ENCODE peak calls at places on chromosomes 6 and 20, in five cellular contexts. C is IMR-90, Q is HCT116, G is prostate gland, N is esophagus muscularis mucosa. L is an unnamed sample.

GRCh38 chr20:3483784-3484183 is 13.0 kb downstream of the ATRN start:
- DNase-seq in C (peak; percentile 40), Q (no peak), G (no peak), N (no peak), L (no peak)

GRCh38 chr6:16402501-16402900 is 164.1 kb downstream of the GMPR start:
- DNase-seq in C (no peak), Q (no peak), G (no peak), N (no peak), L (no peak)

GRCh38 chr6:110688661-110689268 is 126.5 kb downstream of the CDK19 start:
- DNase-seq in C (no peak), Q (no peak), G (peak; percentile 19), N (no peak), L (no peak)

GRCh38 chr6:136921936-136922679 is at the start of gene SLC35D3:
- DNase-seq in C (no peak), Q (no peak), G (no peak), N (peak; percentile 91), L (no peak)

GRCh38 chr6:15400572-15401004 is 154.7 kb downstream of the JARID2 start:
- DNase-seq in C (peak; percentile 16), Q (no peak), G (peak; percentile 24), N (no peak), L (peak; percentile 79)

GRCh38 chr6:448296-449056 is 56.9 kb downstream of the IRF4 start:
- DNase-seq in C (no peak), Q (no peak), G (no peak), N (no peak), L (no peak)

GRCh38 chr6:154868143-154868594 is 126.9 kb upstream of the TIAM2 start:
- DNase-seq in C (peak; percentile 76), Q (peak; percentile 12), G (peak; percentile 15), N (no peak), L (no peak)

GRCh38 chr20:62258499-62259293 is 20.4 kb downstream of the OSBPL2 start:
- DNase-seq in C (peak; percentile 85), Q (no peak), G (no peak), N (no peak), L (peak; percentile 63)

GRCh38 chr20:58307270-58307669 is 2.2 kb upstream of the RAB22A start:
- DNase-seq in C (no peak), Q (no peak), G (no peak), N (no peak), L (no peak)

GRCh38 chr6:139230421-139230840 is 61.4 kb downstream of the TXLNB start:
- DNase-seq in C (peak; percentile 46), Q (no peak), G (peak; percentile 15), N (no peak), L (no peak)

GRCh38 chr6:55009114-55009513 is 162.5 kb downstream of the FAM83B start:
- DNase-seq in C (no peak), Q (no peak), G (no peak), N (no peak), L (no peak)

GRCh38 chr20:64166712-64167615 is 2.7 kb downstream of the MYT1 start:
- DNase-seq in C (no peak), Q (no peak), G (no peak), N (no peak), L (no peak)

GRCh38 chr6:168171673-168172352 is 92.8 kb upstream of the FRMD1 start:
- DNase-seq in C (no peak), Q (no peak), G (peak; percentile 48), N (no peak), L (no peak)

GRCh38 chr20:13649548-13649947 is 10.8 kb upstream of the TASP1 start:
- DNase-seq in C (no peak), Q (no peak), G (no peak), N (no peak), L (peak; percentile 68)

GRCh38 chr20:57481281-57481711 is 43.6 kb downstream of the CTCFL start:
- DNase-seq in C (no peak), Q (no peak), G (no peak), N (no peak), L (no peak)

GRCh38 chr20:17925300-17925939 is 43.2 kb downstream of the SNX5 start:
- DNase-seq in C (no peak), Q (no peak), G (no peak), N (no peak), L (no peak)

GRCh38 chr6:27791182-27791939 is 120.8 kb downstream of the OR2B2 start:
- DNase-seq in C (peak; percentile 87), Q (peak; percentile 75), G (no peak), N (no peak), L (peak; percentile 57)

GRCh38 chr6:85361643-85362014 is 88.3 kb upstream of the NT5E start:
- DNase-seq in C (no peak), Q (no peak), G (no peak), N (no peak), L (no peak)

GRCh38 chr20:22489614-22490286 is 94.6 kb downstream of the FOXA2 start:
- DNase-seq in C (no peak), Q (no peak), G (no peak), N (peak; percentile 55), L (no peak)
- TF ChIP-seq POLR2A in C (no peak), Q (no peak), G (no peak), N (no peak), L (no peak)

GRCh38 chr6:105363100-105363754 is 39.7 kb downstream of the PREP start:
- DNase-seq in C (peak; percentile 47), Q (no peak), G (no peak), N (no peak), L (no peak)
- TF ChIP-seq CTCF in C (peak; percentile 66), Q (peak; percentile 36), G (peak; percentile 44), N (peak; percentile 26), L (peak; percentile 30)

DNA sequence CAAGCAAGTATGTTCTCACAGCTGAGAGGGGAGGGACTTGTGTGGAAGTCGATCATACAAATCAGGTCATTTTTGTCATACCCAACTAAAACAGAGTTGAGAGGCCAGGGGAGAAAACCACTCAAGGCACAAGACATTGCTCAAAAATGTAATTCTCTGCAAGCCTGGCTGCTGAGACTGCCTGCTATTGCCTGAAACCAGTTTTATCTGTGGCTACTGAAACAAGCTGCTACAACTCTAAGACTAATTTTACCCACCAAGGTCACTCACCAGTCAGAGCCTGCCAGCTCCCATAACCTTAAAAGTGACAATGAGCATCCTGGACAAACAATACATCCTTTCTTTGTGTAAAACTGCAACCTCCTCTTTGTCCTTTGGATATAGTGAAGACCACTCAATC is 54.1 kb upstream of the CST7 start:
- DNase-seq in C (no peak), Q (no peak), G (no peak), N (no peak), L (no peak)
- TF ChIP-seq POLR2A in C (no peak), Q (no peak), G (no peak), N (no peak), L (no peak)

GRCh38 chr20:34875657-34876160 is 703 bp upstream of the ACSS2 start:
- DNase-seq in C (no peak), Q (no peak), G (no peak), N (no peak), L (no peak)
- TF ChIP-seq CTCF in C (no peak), Q (peak; percentile 48), G (peak; percentile 28), N (peak; percentile 25), L (peak; percentile 49)

GRCh38 chr6:11712760-11713159 is 65.8 kb downstream of the ADTRP start:
- DNase-seq in C (peak; percentile 46), Q (no peak), G (no peak), N (no peak), L (peak; percentile 17)

GRCh38 chr6:11714798-11715285 is 63.8 kb downstream of the ADTRP start:
- DNase-seq in C (no peak), Q (no peak), G (no peak), N (no peak), L (no peak)

GRCh38 chr6:11711644-11711993 is 67.0 kb downstream of the ADTRP start:
- DNase-seq in C (peak; percentile 80), Q (no peak), G (no peak), N (no peak), L (no peak)

GRCh38 chr6:11711994-11712698 is 66.5 kb downstream of the ADTRP start:
- DNase-seq in C (peak; percentile 34), Q (no peak), G (no peak), N (no peak), L (no peak)

DNA sequence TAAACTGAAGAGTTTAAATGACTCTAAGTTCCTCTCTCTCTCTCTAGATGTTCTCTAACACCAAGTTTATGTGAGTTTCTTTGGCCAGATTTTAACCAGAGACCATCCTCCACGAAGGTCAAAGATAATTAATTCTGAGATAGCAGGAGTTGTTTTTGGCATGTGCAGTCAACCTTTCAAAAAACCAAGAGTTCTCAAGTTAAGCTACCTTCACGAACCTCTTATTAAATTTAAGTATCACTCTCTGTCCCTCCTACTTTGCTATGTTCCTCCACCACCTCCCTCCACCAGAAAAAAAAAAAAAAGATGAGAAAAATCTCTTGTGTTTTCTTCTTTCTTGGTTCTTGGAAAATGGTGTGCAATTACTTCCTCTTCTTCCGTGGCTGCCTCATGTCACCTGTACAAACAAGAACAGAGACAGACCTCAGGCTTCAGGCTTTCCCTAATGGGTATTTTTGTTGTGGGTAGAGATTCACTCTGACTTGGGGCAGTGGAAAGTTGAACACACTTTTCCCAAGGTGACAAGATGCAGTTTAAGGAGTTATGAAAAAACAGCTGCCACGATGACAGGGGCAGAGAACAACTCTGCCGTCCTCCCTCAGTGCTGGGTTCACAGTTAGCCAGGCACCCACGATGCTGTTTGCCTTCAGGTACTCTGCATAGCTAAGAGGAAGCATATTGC is 64.3 kb downstream of the ADTRP start:
- DNase-seq in C (no peak), Q (no peak), G (no peak), N (no peak), L (no peak)
- TF ChIP-seq POLR2A in C (no peak), Q (no peak), G (no peak), N (no peak), L (no peak)